ENCODE peak calls at places on chromosome 2, in seven cellular contexts. One of them, this sample, is unnamed.

GRCh38 chr2:220219371-220219770 is 591.9 kb downstream of the SLC4A3 start:
- DNase-seq in activated T-helper 1 cell treated with anti-CD3 and anti-CD28 coated beads, Interleukin-2, amount 50 U/mL, for 16 hours: no peak
- DNase-seq in dorsolateral prefrontal cortex: no peak
- DNase-seq in NCI-H345: peak
- DNase-seq in type B pancreatic cell: no peak
- DNase-seq in EH: no peak
- DNase-seq in A172: no peak
- DNase-seq in this sample: peak

GRCh38 chr2:33946198-33946597 is 347.1 kb upstream of the FAM98A start:
- DNase-seq in activated T-helper 1 cell treated with anti-CD3 and anti-CD28 coated beads, Interleukin-2, amount 50 U/mL, for 16 hours: no peak
- DNase-seq in dorsolateral prefrontal cortex: no peak
- DNase-seq in NCI-H345: no peak
- DNase-seq in type B pancreatic cell: no peak
- DNase-seq in EH: no peak
- DNase-seq in A172: peak
- DNase-seq in this sample: no peak

GRCh38 chr2:192151848-192152247 is 42.9 kb downstream of the TMEFF2 start:
- DNase-seq in activated T-helper 1 cell treated with anti-CD3 and anti-CD28 coated beads, Interleukin-2, amount 50 U/mL, for 16 hours: no peak
- DNase-seq in dorsolateral prefrontal cortex: no peak
- DNase-seq in NCI-H345: peak
- DNase-seq in type B pancreatic cell: no peak
- DNase-seq in EH: peak
- DNase-seq in A172: peak
- DNase-seq in this sample: peak

GRCh38 chr2:233165895-233166661 is 85.4 kb upstream of the ATG16L1 start:
- DNase-seq in activated T-helper 1 cell treated with anti-CD3 and anti-CD28 coated beads, Interleukin-2, amount 50 U/mL, for 16 hours: peak
- DNase-seq in dorsolateral prefrontal cortex: no peak
- DNase-seq in NCI-H345: no peak
- DNase-seq in type B pancreatic cell: no peak
- DNase-seq in EH: no peak
- DNase-seq in A172: peak
- DNase-seq in this sample: no peak

GRCh38 chr2:173448938-173449471 is 94.3 kb downstream of the CDCA7 start:
- DNase-seq in activated T-helper 1 cell treated with anti-CD3 and anti-CD28 coated beads, Interleukin-2, amount 50 U/mL, for 16 hours: peak
- DNase-seq in dorsolateral prefrontal cortex: no peak
- DNase-seq in NCI-H345: no peak
- DNase-seq in type B pancreatic cell: peak
- DNase-seq in EH: peak
- DNase-seq in A172: peak
- DNase-seq in this sample: peak

GRCh38 chr2:28134262-28134812 is 243.8 kb downstream of the BABAM2 start:
- DNase-seq in activated T-helper 1 cell treated with anti-CD3 and anti-CD28 coated beads, Interleukin-2, amount 50 U/mL, for 16 hours: no peak
- DNase-seq in dorsolateral prefrontal cortex: peak
- DNase-seq in NCI-H345: no peak
- DNase-seq in type B pancreatic cell: no peak
- DNase-seq in EH: no peak
- DNase-seq in A172: no peak
- DNase-seq in this sample: no peak

GRCh38 chr2:149363953-149364352 is 33.6 kb downstream of the LYPD6 start:
- DNase-seq in activated T-helper 1 cell treated with anti-CD3 and anti-CD28 coated beads, Interleukin-2, amount 50 U/mL, for 16 hours: no peak
- DNase-seq in dorsolateral prefrontal cortex: no peak
- DNase-seq in NCI-H345: no peak
- DNase-seq in type B pancreatic cell: no peak
- DNase-seq in EH: peak
- DNase-seq in A172: peak
- DNase-seq in this sample: no peak

GRCh38 chr2:12918841-12919445 is 202.2 kb downstream of the TRIB2 start:
- DNase-seq in activated T-helper 1 cell treated with anti-CD3 and anti-CD28 coated beads, Interleukin-2, amount 50 U/mL, for 16 hours: no peak
- DNase-seq in dorsolateral prefrontal cortex: no peak
- DNase-seq in NCI-H345: no peak
- DNase-seq in type B pancreatic cell: no peak
- DNase-seq in EH: peak
- DNase-seq in A172: no peak
- DNase-seq in this sample: no peak

GRCh38 chr2:232304236-232304635 is 74.3 kb upstream of the ALPP start:
- DNase-seq in activated T-helper 1 cell treated with anti-CD3 and anti-CD28 coated beads, Interleukin-2, amount 50 U/mL, for 16 hours: no peak
- DNase-seq in dorsolateral prefrontal cortex: no peak
- DNase-seq in NCI-H345: no peak
- DNase-seq in type B pancreatic cell: no peak
- DNase-seq in EH: no peak
- DNase-seq in A172: no peak
- DNase-seq in this sample: no peak

GRCh38 chr2:85678794-85679672 is 11.0 kb upstream of the SFTPB start:
- DNase-seq in activated T-helper 1 cell treated with anti-CD3 and anti-CD28 coated beads, Interleukin-2, amount 50 U/mL, for 16 hours: peak
- DNase-seq in dorsolateral prefrontal cortex: peak
- DNase-seq in NCI-H345: peak
- DNase-seq in type B pancreatic cell: peak
- DNase-seq in EH: peak
- DNase-seq in A172: peak
- DNase-seq in this sample: peak

This sample was measured in NCI-H146.